ENCODE peak calls at places on chromosomes 4 and X, in seven cellular contexts. K is mammary epithelial cell, R is RWPE1, A is psoas muscle, T is HL-60, Q is uterus, X is MM.1S. C is an unnamed sample.

GRCh38 chr4:10041036-10041435 is 19.7 kb upstream of the SLC2A9 start:
- DNase-seq in K (no peak), R (no peak), A (no peak), T (no peak), Q (no peak), X (no peak), C (no peak)

GRCh38 chr4:11632488-11632887 is 203.8 kb upstream of the HS3ST1 start:
- DNase-seq in K (peak), R (peak), A (no peak), T (no peak), Q (no peak), X (peak), C (no peak)

GRCh38 chr4:14879643-14880042 is 122.6 kb upstream of the CPEB2 start:
- DNase-seq in K (peak), R (peak), A (no peak), T (no peak), Q (no peak), X (no peak), C (no peak)

GRCh38 chr4:124199185-124199584 is 513.3 kb downstream of the ANKRD50 start:
- DNase-seq in K (no peak), R (no peak), A (no peak), T (no peak), Q (no peak), X (no peak), C (no peak)

GRCh38 chr4:94803181-94803580 is 45.4 kb downstream of the BMPR1B start:
- DNase-seq in K (no peak), R (no peak), A (no peak), T (no peak), Q (no peak), X (no peak), C (no peak)

GRCh38 chr4:61336488-61336887 is 136.4 kb downstream of the ADGRL3 start:
- DNase-seq in K (no peak), R (no peak), A (no peak), T (no peak), Q (no peak), X (no peak), C (no peak)

GRCh38 chrX:1185556-1185955 is 26.9 kb downstream of the CRLF2 start:
- DNase-seq in K (no peak), R (no peak), A (no peak), T (peak), Q (no peak), X (no peak), C (no peak)

GRCh38 chr4:158018090-158018808 is 154.6 kb downstream of the GASK1B start:
- DNase-seq in K (no peak), R (no peak), A (no peak), T (peak), Q (no peak), X (no peak), C (no peak)

GRCh38 chrX:15321447-15321846 is 6.0 kb upstream of the ASB11 start:
- DNase-seq in K (no peak), R (no peak), A (no peak), T (peak), Q (no peak), X (no peak), C (no peak)

GRCh38 chrX:49155900-49156837 is 6.4 kb upstream of the MAGIX start:
- DNase-seq in K (peak), R (peak), A (peak), T (peak), Q (peak), X (peak), C (peak)

GRCh38 chrX:106862972-106863688 is 40.0 kb downstream of the RIPPLY1 start:
- DNase-seq in K (peak), R (peak), A (no peak), T (peak), Q (no peak), X (peak), C (peak)

GRCh38 chrX:44025611-44026010 is 52.4 kb upstream of the NDP start:
- DNase-seq in K (no peak), R (no peak), A (no peak), T (no peak), Q (no peak), X (no peak), C (no peak)

GRCh38 chr4:48762408-48762807 is 17.7 kb downstream of the FRYL start:
- DNase-seq in K (no peak), R (no peak), A (no peak), T (no peak), Q (no peak), X (no peak), C (no peak)

GRCh38 chr4:48767530-48767929 is 12.5 kb downstream of the FRYL start:
- DNase-seq in K (no peak), R (no peak), A (no peak), T (no peak), Q (no peak), X (no peak), C (no peak)

GRCh38 chr4:48772568-48772967 is 7.5 kb downstream of the FRYL start:
- DNase-seq in K (no peak), R (no peak), A (no peak), T (no peak), Q (no peak), X (no peak), C (no peak)

GRCh38 chr4:48766393-48766792 is 13.7 kb downstream of the FRYL start:
- DNase-seq in K (no peak), R (no peak), A (no peak), T (no peak), Q (no peak), X (no peak), C (no peak)

DNA sequence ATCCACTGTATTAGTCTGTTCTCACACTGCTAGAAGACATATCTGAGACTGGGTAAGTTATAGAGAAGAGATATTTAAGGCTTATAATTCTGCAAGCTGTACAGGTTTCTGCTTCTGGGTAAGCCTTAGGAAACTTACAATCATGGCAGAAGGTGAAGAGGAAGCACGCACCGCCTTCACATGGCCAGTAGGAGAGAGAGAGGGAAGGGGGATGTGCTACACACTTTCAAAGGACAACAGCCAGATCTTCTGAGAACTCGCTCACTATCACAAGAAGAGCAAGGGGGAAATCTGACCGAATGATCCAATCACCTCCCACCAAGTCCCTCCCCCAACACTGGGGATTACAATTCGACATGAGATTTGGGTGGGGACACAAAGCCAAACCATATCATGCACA is 13.0 kb downstream of the FRYL start:
- DNase-seq in K (no peak), R (no peak), A (no peak), T (no peak), Q (no peak), X (no peak), C (no peak)
- TF ChIP-seq CTCF in K (peak), R (no peak), A (no peak), T (no peak), Q (no peak), X (no peak), C (no peak)

GRCh38 chr4:83993774-83994173 is 457.9 kb downstream of the GPAT3 start:
- DNase-seq in K (no peak), R (no peak), A (no peak), T (no peak), Q (no peak), X (no peak), C (no peak)
- TF ChIP-seq CTCF in K (no peak), R (no peak), A (no peak), T (no peak), Q (no peak), X (no peak), C (no peak)

GRCh38 chrX:33132569-33132968 is 78.8 kb downstream of the DMD start:
- DNase-seq in K (no peak), R (no peak), A (no peak), T (no peak), Q (no peak), X (no peak), C (no peak)
- TF ChIP-seq CTCF in K (no peak), R (no peak), A (no peak), T (no peak), Q (no peak), X (no peak), C (no peak)

GRCh38 chrX:16712825-16713155 is 321 bp upstream of the CTPS2 start:
- DNase-seq in K (no peak), R (no peak), A (no peak), T (no peak), Q (peak), X (no peak), C (no peak)

GRCh38 chrX:16714504-16714903 is 2.0 kb upstream of the CTPS2 start:
- DNase-seq in K (no peak), R (no peak), A (no peak), T (no peak), Q (no peak), X (no peak), C (no peak)

GRCh38 chrX:16708016-16708415 is 4.5 kb downstream of the CTPS2 start:
- DNase-seq in K (no peak), R (no peak), A (no peak), T (no peak), Q (no peak), X (no peak), C (no peak)

GRCh38 chrX:16711219-16712115 is 1.0 kb downstream of the CTPS2 start:
- DNase-seq in K (no peak), R (peak), A (no peak), T (no peak), Q (no peak), X (no peak), C (peak)

DNA sequence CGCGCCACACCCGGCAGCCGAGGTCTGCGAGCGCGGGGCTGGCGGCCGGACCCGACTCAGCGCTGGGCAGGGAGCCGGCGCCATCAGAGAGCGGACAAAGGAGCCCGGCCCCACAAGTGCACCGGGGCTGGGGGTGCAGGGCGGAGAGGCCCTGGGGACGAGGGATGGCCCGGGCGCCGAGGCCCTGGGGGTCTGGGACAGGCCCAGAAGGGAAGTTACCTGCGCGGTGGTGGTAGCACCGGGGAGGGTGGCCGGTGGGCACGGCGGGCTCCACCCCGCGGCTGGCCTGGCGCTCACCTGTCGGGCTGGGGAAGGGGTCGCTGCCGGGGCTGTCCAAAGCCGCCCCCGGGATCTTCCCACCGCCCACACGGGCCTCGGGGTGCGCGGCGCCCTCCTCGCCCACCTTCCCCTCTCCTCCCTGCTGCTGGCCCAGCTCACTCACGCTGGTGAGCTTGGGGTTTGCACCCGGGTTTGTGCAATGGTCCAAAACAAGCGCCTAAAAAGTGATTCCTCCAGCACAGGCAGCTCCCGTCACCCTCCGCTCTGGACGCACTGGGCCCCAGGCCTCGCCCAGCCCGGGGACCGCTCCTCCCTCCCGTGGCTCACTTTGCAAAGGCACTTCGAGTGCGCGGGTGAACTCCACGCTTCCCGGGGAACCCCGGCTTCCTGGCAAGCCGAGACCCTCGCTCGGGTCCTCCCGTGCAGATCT is at the start of gene CTPS2:
- DNase-seq in K (peak), R (peak), A (peak), T (peak), Q (peak), X (peak), C (peak)
- TF ChIP-seq CTCF in K (no peak), R (no peak), A (no peak), T (no peak), Q (no peak), X (no peak), C (no peak)

DNA sequence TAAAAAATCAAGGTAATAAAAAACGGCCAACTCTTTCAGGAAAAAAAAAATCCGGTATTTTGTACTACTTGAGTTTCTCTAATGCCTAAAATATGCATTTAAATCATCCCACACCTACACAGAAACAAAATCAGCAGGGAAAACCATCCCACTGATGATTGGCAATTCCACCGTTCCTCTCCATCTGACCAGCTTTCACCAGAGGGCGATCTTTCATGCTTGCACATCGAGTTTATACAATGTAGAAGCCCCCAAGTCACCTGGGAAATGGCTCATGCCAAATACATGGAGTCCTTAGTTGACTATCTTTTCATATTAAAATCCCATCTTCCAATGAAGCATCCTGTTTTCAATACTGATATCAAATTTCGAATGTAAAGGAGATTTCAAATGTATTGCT is 69.2 kb downstream of the PTCHD1 start:
- DNase-seq in K (no peak), R (no peak), A (no peak), T (no peak), Q (no peak), X (no peak), C (no peak)
- TF ChIP-seq CTCF in K (peak), R (no peak), A (peak), T (no peak), Q (no peak), X (no peak), C (peak)

GRCh38 chr4:3648195-3648594 is 116.0 kb upstream of the LRPAP1 start:
- DNase-seq in K (no peak), R (no peak), A (no peak), T (no peak), Q (no peak), X (no peak), C (no peak)
- TF ChIP-seq CTCF in K (no peak), R (no peak), A (no peak), T (no peak), Q (no peak), X (no peak), C (no peak)

GRCh38 chr4:41749650-41750049 is 1.1 kb upstream of the PHOX2B start:
- DNase-seq in K (no peak), R (no peak), A (no peak), T (no peak), Q (no peak), X (no peak), C (peak)

GRCh38 chr4:41750158-41750623 is 1.7 kb upstream of the PHOX2B start:
- DNase-seq in K (no peak), R (no peak), A (no peak), T (no peak), Q (no peak), X (no peak), C (peak)

GRCh38 chr4:41752081-41752836 is 3.7 kb upstream of the PHOX2B start:
- DNase-seq in K (no peak), R (no peak), A (no peak), T (no peak), Q (no peak), X (no peak), C (no peak)

GRCh38 chr4:41750624-41751324 is 2.2 kb upstream of the PHOX2B start:
- DNase-seq in K (no peak), R (no peak), A (no peak), T (no peak), Q (no peak), X (no peak), C (peak)

GRCh38 chr4:41751325-41752061 is 3.0 kb upstream of the PHOX2B start:
- DNase-seq in K (no peak), R (no peak), A (no peak), T (no peak), Q (no peak), X (no peak), C (peak)
- TF ChIP-seq CTCF in K (peak), R (peak), A (no peak), T (no peak), Q (no peak), X (no peak), C (peak)

GRCh38 chr4:166169111-166169510 is 296.1 kb downstream of the TLL1 start:
- DNase-seq in K (peak), R (no peak), A (no peak), T (no peak), Q (no peak), X (peak), C (no peak)
- TF ChIP-seq CTCF in K (peak), R (no peak), A (no peak), T (no peak), Q (no peak), X (peak), C (peak)

C was measured in GM13977.